ENCODE peak calls at places on chromosomes 13 and 19, in eight cellular contexts. L, F, W, P, N, G, E and V are unnamed samples.
A peak's percentile ranks its signal among the peaks of the same experiment; 100 is the strongest.

GRCh38 chr19:41616785-41617621 is 9.9 kb downstream of the CEACAM4 start:
- DNase-seq in L (peak; percentile 44), F (peak; percentile 31), W (peak; percentile 21), P (no peak), N (peak; percentile 43), G (peak; percentile 35), E (no peak), V (no peak)

GRCh38 chr13:110964229-110965037 is 49.6 kb upstream of the ANKRD10 start:
- DNase-seq in L (no peak), F (no peak), W (no peak), P (no peak), N (no peak), G (no peak), E (no peak), V (no peak)

GRCh38 chr13:110648848-110649421 is 33.6 kb downstream of the NAXD start:
- DNase-seq in L (no peak), F (no peak), W (no peak), P (no peak), N (no peak), G (no peak), E (no peak), V (no peak)

GRCh38 chr19:18002347-18002850 is 5.6 kb upstream of the ARRDC2 start:
- DNase-seq in L (no peak), F (no peak), W (no peak), P (no peak), N (no peak), G (no peak), E (peak; percentile 27), V (no peak)

GRCh38 chr13:66558511-66558910 is 671.6 kb downstream of the PCDH9 start:
- DNase-seq in L (peak; percentile 79), F (peak; percentile 18), W (peak; percentile 11), P (no peak), N (peak; percentile 15), G (no peak), E (no peak), V (no peak)

GRCh38 chr13:66940113-66940512 is 290.0 kb downstream of the PCDH9 start:
- DNase-seq in L (no peak), F (peak; percentile 6), W (no peak), P (no peak), N (no peak), G (no peak), E (no peak), V (peak; percentile 46)

GRCh38 chr13:50410921-50411712 is 395.9 kb downstream of the KCNRG start:
- DNase-seq in L (peak; percentile 72), F (peak; percentile 81), W (peak; percentile 91), P (peak; percentile 59), N (peak; percentile 91), G (peak; percentile 75), E (no peak), V (peak; percentile 65)

GRCh38 chr13:53198017-53198416 is 169.4 kb downstream of the OLFM4 start:
- DNase-seq in L (no peak), F (no peak), W (no peak), P (no peak), N (no peak), G (no peak), E (peak; percentile 57), V (no peak)

GRCh38 chr19:38975861-38976271 is 324 bp upstream of the FBXO17 start:
- DNase-seq in L (peak; percentile 51), F (peak; percentile 60), W (peak; percentile 52), P (no peak), N (peak; percentile 64), G (peak; percentile 43), E (no peak), V (no peak)

GRCh38 chr13:107427531-107427930 is 787.8 kb downstream of the LIG4 start:
- DNase-seq in L (no peak), F (no peak), W (no peak), P (no peak), N (no peak), G (no peak), E (no peak), V (no peak)

GRCh38 chr19:42200116-42200740 is 17.2 kb downstream of the DEDD2 start:
- DNase-seq in L (no peak), F (no peak), W (no peak), P (no peak), N (no peak), G (no peak), E (no peak), V (no peak)

GRCh38 chr13:95197548-95197947 is 103.7 kb downstream of the ABCC4 start:
- DNase-seq in L (no peak), F (no peak), W (no peak), P (no peak), N (no peak), G (no peak), E (no peak), V (no peak)

GRCh38 chr19:46866407-46867132 is 5.8 kb downstream of the ARHGAP35 start:
- DNase-seq in L (peak; percentile 47), F (no peak), W (peak; percentile 40), P (no peak), N (peak; percentile 64), G (no peak), E (no peak), V (no peak)

GRCh38 chr13:43316997-43317396 is 293.6 kb downstream of the DNAJC15 start:
- DNase-seq in L (peak; percentile 72), F (peak; percentile 71), W (peak; percentile 71), P (no peak), N (peak; percentile 84), G (peak; percentile 75), E (peak; percentile 80), V (no peak)

GRCh38 chr19:49835562-49835961 is 15.4 kb upstream of the PTOV1 start:
- DNase-seq in L (no peak), F (no peak), W (no peak), P (no peak), N (no peak), G (no peak), E (peak; percentile 10), V (no peak)

GRCh38 chr13:24630851-24631341 is 49.3 kb upstream of the ATP12A start:
- DNase-seq in L (peak; percentile 66), F (peak; percentile 77), W (no peak), P (no peak), N (no peak), G (peak; percentile 53), E (no peak), V (no peak)

GRCh38 chr13:110575322-110576069 is 14.0 kb upstream of the RAB20 start:
- DNase-seq in L (peak; percentile 11), F (peak; percentile 33), W (peak; percentile 58), P (no peak), N (peak; percentile 81), G (peak; percentile 21), E (peak; percentile 44), V (no peak)

GRCh38 chr19:51136333-51136732 is 5.8 kb upstream of the SIGLEC7 start:
- DNase-seq in L (no peak), F (no peak), W (no peak), P (no peak), N (no peak), G (no peak), E (no peak), V (no peak)

GRCh38 chr19:51016798-51017683 is 2.5 kb downstream of the KLK10 start:
- DNase-seq in L (peak; percentile 33), F (peak; percentile 47), W (peak; percentile 39), P (no peak), N (peak; percentile 24), G (peak; percentile 57), E (peak; percentile 83), V (no peak)

DNA sequence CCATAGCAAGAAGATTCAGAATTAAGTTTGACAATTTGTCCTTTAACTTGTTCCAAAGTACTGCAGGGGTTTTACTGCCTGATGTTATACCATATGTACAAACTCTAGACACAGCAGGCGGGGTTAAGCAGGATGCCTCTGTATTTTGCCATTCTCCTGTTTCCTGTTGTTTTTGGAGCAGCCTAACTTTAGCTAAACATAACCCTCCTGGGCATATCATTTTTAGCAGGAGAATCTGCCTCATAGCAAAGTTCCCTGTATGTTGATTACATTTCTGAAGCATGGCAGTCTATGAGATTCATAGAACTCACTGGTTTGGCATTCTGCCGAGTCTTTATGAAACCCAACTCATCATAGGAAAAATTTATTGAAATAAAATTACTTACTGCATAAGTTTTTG is 5.2 kb downstream of the LHFPL6 start:
- DNase-seq in L (peak; percentile 76), F (peak; percentile 46), W (peak; percentile 58), P (no peak), N (peak; percentile 79), G (peak; percentile 46), E (no peak), V (no peak)
- H3K4me3 ChIP-seq in L (peak overlapping the region; percentile 6), F (no peak overlapping the region), W (peak overlapping the region; percentile 46), P (no peak overlapping the region), N (no peak overlapping the region), G (peak overlapping the region; percentile 8), E (no peak overlapping the region), V (no peak overlapping the region)

DNA sequence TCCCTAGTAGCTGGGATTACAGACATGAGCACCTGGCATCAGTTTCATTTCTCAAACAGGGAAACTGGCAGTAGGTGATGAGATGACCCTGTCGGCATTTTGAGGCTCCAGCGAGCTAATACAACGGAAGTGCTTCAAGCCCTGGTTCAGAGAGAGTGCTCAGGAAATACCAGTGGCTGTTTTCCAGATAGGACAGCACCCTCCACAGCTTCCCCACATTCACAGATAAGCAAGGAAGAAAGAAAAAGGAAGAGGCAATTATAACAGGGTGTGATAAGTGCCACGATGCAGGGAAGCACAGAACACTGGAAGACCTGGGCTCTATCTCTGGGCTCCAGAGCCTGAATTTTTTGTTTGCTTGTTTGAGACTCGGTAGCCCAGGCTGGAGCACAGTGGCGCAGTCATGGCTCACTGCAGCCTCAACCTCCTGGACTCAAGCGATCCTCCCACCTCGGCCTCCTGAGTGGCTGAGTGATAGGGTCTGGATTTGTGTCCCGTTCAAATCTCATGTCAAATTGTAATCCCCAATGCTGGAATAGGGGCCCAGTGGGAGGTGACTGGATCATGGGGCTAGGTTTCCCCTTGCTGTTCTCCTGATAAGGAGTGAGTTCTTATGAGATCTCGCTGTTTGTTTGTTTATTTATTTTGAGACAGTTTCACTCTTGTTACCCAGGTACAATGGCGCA is 43.5 kb downstream of the PIN1 start:
- DNase-seq in L (peak; percentile 39), F (peak; percentile 76), W (no peak), P (no peak), N (no peak), G (peak; percentile 44), E (no peak), V (no peak)
- TF ChIP-seq CTCF in L (no peak), F (no peak), W (no peak), P (no peak), N (no peak), G (no peak), E (no peak), V (no peak)

DNA sequence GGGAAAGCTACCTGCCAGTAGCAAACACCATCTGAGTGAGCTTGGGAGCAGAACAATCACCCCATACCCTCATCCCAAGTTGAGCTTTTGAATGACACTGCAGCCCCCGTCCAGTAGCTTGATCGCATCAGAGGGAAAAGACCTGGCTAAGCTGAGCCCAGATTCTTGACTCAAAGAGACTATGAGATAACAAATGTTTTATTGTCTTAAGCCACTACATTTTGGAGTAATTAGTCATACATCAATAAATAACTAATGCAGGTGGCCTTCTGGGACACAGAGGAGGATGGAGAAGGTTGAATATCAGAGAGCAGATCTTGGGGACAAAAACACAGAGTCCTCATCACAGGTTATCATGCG is 24.6 kb upstream of the IGSF23 start:
- DNase-seq in L (no peak), F (no peak), W (no peak), P (no peak), N (no peak), G (no peak), E (no peak), V (peak; percentile 56)
- H3K4me3 ChIP-seq in L (no peak overlapping the region), F (no peak overlapping the region), W (no peak overlapping the region), P (no peak overlapping the region), N (no peak overlapping the region), G (no peak overlapping the region), E (no peak overlapping the region), V (no peak overlapping the region)

DNA sequence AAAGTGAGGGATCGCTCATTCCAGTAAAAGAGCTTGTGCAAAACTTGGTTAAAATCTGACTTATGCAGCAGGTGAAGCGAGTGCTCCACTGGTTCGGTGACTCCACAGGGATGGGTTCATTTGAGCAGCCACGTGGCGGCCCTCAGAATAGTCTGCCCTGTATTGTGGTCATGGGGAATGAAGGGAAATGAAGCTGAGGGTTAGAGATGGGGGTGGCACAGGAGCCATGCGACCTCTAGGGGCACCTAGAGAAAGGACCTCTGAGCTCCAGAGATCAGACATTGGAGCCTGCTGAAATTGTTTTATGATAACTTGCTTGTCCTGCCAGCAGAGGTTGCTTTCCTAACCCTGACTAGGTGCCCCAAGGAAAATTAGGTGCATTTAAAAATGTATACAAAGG is 26.6 kb downstream of the CBY2 start:
- DNase-seq in L (no peak), F (peak; percentile 7), W (no peak), P (no peak), N (no peak), G (peak; percentile 4), E (no peak), V (no peak)
- TF ChIP-seq CTCF in L (no peak), F (peak; percentile 15), W (peak; percentile 11), P (no peak), N (no peak), G (peak; percentile 4), E (peak; percentile 30), V (peak; percentile 32)